ENCODE peak calls at places on chromosomes 16 and 17, in five cellular contexts. Z, W, Y, G and K are unnamed samples.

GRCh38 chr17:81928497-81929252 is 1.1 kb upstream of the MAFG start:
- DNase-seq in G (no peak), W (no peak), Y (no peak), Z (peak), K (no peak)

GRCh38 chr17:72031219-72031906 is 89.5 kb upstream of the SOX9 start:
- DNase-seq in Y (no peak), G (no peak), Z (no peak), W (no peak), K (no peak)

GRCh38 chr17:4721203-4722135 is 9.8 kb upstream of the MED11 start:
- DNase-seq in G (peak), Y (no peak), W (no peak), Z (peak), K (no peak)

GRCh38 chr17:52158450-52159042 is at the start of gene CA10:
- DNase-seq in Y (no peak), Z (no peak), W (no peak), G (no peak), K (no peak)

GRCh38 chr17:5399767-5400166 is 19.7 kb downstream of the NUP88 start:
- DNase-seq in W (no peak), Z (peak), G (no peak), Y (no peak), K (no peak)

GRCh38 chr17:64196626-64197025 is 66.4 kb downstream of the TEX2 start:
- DNase-seq in Z (peak), W (peak), G (peak), Y (no peak), K (peak)

GRCh38 chr16:58259995-58260394 is 34.8 kb downstream of the PRSS54 start:
- DNase-seq in W (no peak), G (no peak), Y (no peak), Z (no peak), K (no peak)

GRCh38 chr16:70685938-70686375 is at the start of gene MTSS2:
- DNase-seq in Y (no peak), W (peak), Z (peak), G (peak), K (peak)

GRCh38 chr16:8505327-8505991 is 84.9 kb downstream of the TMEM114 start:
- DNase-seq in Y (no peak), W (no peak), Z (no peak), G (no peak), K (no peak)

GRCh38 chr17:55742272-55743102 is 8.4 kb upstream of the PCTP start:
- DNase-seq in Y (no peak), W (no peak), Z (no peak), G (no peak), K (no peak)

GRCh38 chr17:58330997-58331814 is 2.6 kb upstream of the TSPOAP1 start:
- DNase-seq in Y (no peak), W (no peak), G (no peak), Z (no peak), K (no peak)

GRCh38 chr16:85513649-85514048 is 99.5 kb upstream of the GSE1 start:
- DNase-seq in G (no peak), Y (no peak), W (no peak), Z (no peak), K (no peak)

GRCh38 chr17:50618941-50619340 is 15.7 kb upstream of the ABCC3 start:
- DNase-seq in Y (no peak), Z (no peak), G (peak), W (no peak), K (no peak)

GRCh38 chr17:53390575-53390974 is 432.2 kb upstream of the KIF2B start:
- DNase-seq in W (no peak), Y (no peak), G (no peak), Z (no peak), K (no peak)

GRCh38 chr17:20612635-20613034 is 33.1 kb downstream of the CDRT15L2 start:
- DNase-seq in Y (no peak), Z (no peak), G (no peak), W (no peak), K (no peak)

GRCh38 chr16:64864232-64864803 is 257.5 kb downstream of the CDH11 start:
- DNase-seq in Z (peak), W (peak), G (peak), Y (no peak), K (peak)

GRCh38 chr17:81295031-81295677 is at the start of gene SLC38A10:
- DNase-seq in G (peak), Z (peak), Y (no peak), W (peak), K (peak)

GRCh38 chr17:1906622-1907021 is 76.8 kb downstream of the RPA1 start:
- DNase-seq in G (no peak), W (no peak), Z (no peak), Y (no peak), K (no peak)

GRCh38 chr17:1907216-1907631 is 77.4 kb downstream of the RPA1 start:
- DNase-seq in G (no peak), Y (no peak), W (no peak), Z (no peak), K (no peak)

GRCh38 chr17:1907818-1908698 is 78.3 kb downstream of the RPA1 start:
- DNase-seq in G (peak), Z (peak), Y (no peak), W (peak), K (peak)

GRCh38 chr17:1909985-1910384 is 80.2 kb downstream of the RPA1 start:
- DNase-seq in W (no peak), G (no peak), Z (no peak), Y (no peak), K (no peak)

GRCh38 chr17:1908699-1909309 is 79.0 kb downstream of the RPA1 start:
- DNase-seq in Z (peak), Y (peak), G (peak), W (no peak), K (peak)
- H3K4me3 ChIP-seq in Z (peak), Y (peak), G (peak), W (peak), K (peak)

GRCh38 chr17:59859444-59860025 is 33.2 kb downstream of the TUBD1 start:
- DNase-seq in W (no peak), Y (no peak), Z (peak), G (peak), K (peak)
- TF ChIP-seq CTCF in W (peak), Y (peak), Z (peak), G (peak), K (peak)

GRCh38 chr16:87437327-87437726 is 45.2 kb downstream of the MAP1LC3B start:
- DNase-seq in Z (no peak), Y (no peak), W (no peak), G (no peak), K (no peak)

GRCh38 chr16:87438611-87438985 is 46.5 kb downstream of the MAP1LC3B start:
- DNase-seq in Z (no peak), G (no peak), Y (no peak), W (no peak), K (no peak)

GRCh38 chr16:87437911-87438610 is 45.9 kb downstream of the MAP1LC3B start:
- DNase-seq in G (no peak), Z (peak), Y (no peak), W (no peak), K (no peak)

GRCh38 chr16:87435399-87436224 is 43.5 kb downstream of the MAP1LC3B start:
- DNase-seq in W (no peak), G (peak), Y (no peak), Z (peak), K (peak)

GRCh38 chr16:87436225-87437172 is 44.4 kb downstream of the MAP1LC3B start:
- DNase-seq in Y (no peak), Z (no peak), G (peak), W (no peak), K (peak)
- H3K4me3 ChIP-seq in Y (no peak), Z (peak), G (peak), W (no peak), K (peak)

GRCh38 chr17:76000016-76000754 is 470 bp upstream of the CDK3 start:
- DNase-seq in Y (no peak), G (peak), W (no peak), Z (peak), K (no peak)

GRCh38 chr17:76003915-76004314 is 3.3 kb downstream of the CDK3 start:
- DNase-seq in W (no peak), Z (no peak), Y (no peak), G (no peak), K (no peak)

GRCh38 chr17:75998327-75998795 is 2.3 kb upstream of the CDK3 start:
- DNase-seq in W (no peak), Y (no peak), G (no peak), Z (peak), K (no peak)

GRCh38 chr17:76002100-76002499 is 1.4 kb downstream of the CDK3 start:
- DNase-seq in Z (peak), W (no peak), G (no peak), Y (no peak), K (no peak)

DNA sequence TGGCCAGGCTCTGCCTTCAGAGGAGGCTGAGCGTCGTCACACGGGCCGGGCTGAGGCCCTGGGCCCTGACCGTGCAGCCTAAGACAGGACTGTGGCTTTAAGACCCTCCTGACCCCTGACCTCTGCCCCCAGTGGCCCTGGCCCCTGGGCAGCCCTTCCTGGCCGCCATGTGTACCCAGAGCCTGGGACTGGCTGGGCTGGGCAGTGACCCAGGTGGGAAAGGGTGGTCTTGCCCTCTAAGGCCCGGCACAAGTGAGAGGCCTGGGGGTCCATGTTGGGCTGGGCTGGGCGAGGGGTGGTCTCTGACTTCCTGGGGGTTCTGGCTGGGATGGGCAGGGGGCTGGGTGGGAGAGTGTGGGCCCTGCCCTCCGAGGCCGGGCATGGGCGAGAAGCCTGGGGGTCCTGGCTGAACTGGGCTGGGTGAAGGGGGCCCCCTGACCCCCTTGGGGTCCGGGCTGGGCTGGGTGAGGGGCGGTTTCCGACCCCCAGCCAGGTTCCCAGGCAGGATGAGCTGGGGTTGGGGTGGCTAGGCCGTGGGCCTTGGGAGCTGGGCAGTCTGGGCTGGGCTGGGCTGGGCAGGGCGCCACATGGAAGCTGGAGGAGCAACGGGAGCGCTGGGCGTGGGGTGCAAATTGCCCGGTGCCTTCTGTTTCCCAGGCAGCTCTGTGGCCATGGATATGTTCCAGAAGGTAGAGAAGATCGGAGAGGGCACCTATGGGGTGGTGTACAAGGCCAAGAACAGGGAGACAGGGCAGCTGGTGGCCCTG is at the start of gene CDK3:
- DNase-seq in W (no peak), Z (no peak), Y (no peak), G (no peak), K (no peak)
- TF ChIP-seq CTCF in W (no peak), Z (peak), Y (no peak), G (no peak), K (no peak)

DNA sequence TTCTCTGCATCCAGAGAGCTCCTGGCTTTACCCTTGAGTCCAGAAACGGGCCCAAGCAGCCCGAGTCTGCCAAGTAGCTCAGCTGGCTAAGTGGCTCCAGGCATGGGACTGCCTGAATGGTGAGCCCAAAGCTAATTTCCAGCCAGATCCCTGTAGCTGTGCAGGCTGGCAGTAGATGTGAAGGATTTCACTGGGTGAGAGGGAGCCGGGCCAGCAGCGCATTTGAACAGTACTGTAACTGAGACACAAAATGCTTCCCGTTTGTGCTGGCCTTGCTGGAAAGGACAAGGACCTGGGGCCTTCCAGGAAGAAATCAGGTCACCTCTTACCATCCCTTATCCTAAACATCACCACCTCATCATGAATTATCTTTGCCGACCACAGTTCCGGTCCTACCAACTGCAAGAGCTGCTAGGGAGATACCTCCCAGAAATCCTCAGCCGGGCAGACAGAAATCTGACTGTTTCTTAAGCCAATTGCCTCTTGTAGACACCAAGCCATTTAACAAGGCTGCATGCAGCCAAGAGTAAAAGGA is 3.7 kb downstream of the TIMP2 start:
- DNase-seq in W (no peak), G (no peak), Z (no peak), Y (no peak), K (peak)
- H3K4me3 ChIP-seq in W (peak), G (peak), Z (no peak), Y (no peak), K (peak)

GRCh38 chr17:40109471-40109824 is 9.1 kb upstream of the NR1D1 start:
- DNase-seq in Z (no peak), W (no peak), G (no peak), Y (no peak), K (no peak)
- TF ChIP-seq CTCF in Z (peak), W (peak), G (peak), Y (peak), K (peak)

GRCh38 chr17:77366558-77367245 is 225.9 kb downstream of the SEC14L1 start:
- DNase-seq in G (peak), Y (no peak), W (no peak), Z (no peak), K (peak)

GRCh38 chr17:77364941-77365583 is 224.3 kb downstream of the SEC14L1 start:
- DNase-seq in G (no peak), Y (no peak), Z (no peak), W (no peak), K (no peak)

GRCh38 chr17:77366206-77366557 is 225.4 kb downstream of the SEC14L1 start:
- DNase-seq in Y (no peak), Z (no peak), W (no peak), G (no peak), K (no peak)

GRCh38 chr17:77364381-77364911 is 223.7 kb downstream of the SEC14L1 start:
- DNase-seq in Z (no peak), G (no peak), Y (no peak), W (no peak), K (no peak)

DNA sequence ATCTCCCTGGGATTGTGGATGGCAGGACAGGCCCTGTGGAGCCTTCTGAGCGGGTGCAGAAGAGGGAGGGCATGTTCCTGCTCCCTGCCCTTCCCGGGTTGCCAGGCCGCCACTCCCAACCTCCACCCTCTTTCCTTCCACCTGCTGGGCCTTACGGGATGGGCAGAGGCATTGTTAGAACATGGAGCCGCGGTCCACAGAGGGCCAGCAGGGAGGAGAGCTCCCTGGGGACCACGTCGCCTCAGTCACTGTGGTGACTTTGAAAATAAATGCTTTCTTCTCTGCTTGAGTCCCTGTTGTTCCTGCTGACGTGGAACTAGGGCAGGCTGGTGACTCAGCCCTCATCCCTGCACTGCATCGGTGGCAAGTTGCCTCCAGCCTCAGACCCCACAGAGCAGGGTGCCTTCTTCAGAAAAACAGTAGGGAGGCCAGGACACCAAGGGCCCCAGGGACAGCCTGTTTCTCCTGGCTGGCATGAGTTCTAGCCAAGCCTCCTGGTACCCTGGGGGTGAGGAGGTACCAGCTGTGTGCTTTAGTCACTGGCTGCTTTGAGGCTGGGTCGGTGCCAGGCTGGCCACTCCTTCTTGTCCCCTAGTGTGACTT is 224.9 kb downstream of the SEC14L1 start:
- DNase-seq in G (peak), Z (peak), Y (no peak), W (peak), K (peak)
- H3K4me3 ChIP-seq in G (no peak), Z (no peak), Y (no peak), W (no peak), K (peak)

DNA sequence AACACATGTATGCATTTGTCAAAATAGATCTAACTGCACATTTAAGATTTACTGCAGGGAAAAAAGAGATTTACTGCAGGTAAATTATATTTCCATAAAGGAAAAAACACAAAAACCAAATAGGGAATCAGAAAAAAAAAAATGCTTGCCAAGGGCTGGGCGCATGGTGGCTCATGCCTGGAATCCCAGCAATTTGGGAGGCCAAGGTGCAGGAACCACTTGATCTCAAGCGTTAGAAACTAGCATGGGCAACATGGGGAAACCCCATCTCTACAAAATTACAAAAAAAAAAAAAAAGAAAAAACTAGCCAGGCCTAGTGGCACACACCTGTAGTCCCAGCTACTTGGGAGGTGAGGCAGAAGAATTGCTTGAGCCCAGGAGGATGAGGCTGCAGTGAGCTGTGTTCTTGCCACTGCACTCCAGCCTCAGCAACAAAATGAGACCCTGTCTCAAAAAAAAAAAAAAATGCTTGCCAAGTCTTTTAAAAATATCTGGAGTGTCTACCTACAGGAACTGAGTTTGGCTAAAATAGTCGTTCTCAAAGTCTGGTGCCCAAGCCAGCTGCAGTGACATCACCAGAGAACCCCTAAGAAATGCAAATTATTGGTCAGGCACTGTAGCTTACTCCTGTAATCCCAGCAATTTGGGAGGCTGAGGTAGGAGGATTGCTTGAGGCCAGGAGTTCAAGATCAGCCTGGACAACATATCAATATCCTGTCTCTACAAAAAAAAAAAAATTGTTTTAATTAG is 17.5 kb downstream of the TRIM25 start:
- DNase-seq in Z (no peak), Y (no peak), W (no peak), G (no peak), K (no peak)
- TF ChIP-seq CTCF in Z (no peak), Y (no peak), W (no peak), G (no peak), K (no peak)